ENCODE peak calls at places on chromosomes 5 and 9, in four cellular contexts. E, O, M and S are unnamed samples.

GRCh38 chr5:53613036-53613435 is 52.6 kb downstream of the NDUFS4 start:
- DNase-seq in O (no peak), M (no peak), E (no peak), S (no peak)

GRCh38 chr5:66222455-66222854 is 78.4 kb downstream of the SREK1 start:
- DNase-seq in M (no peak), O (no peak), E (no peak), S (no peak)

GRCh38 chr5:72835633-72836032 is 19.2 kb downstream of the TNPO1 start:
- DNase-seq in M (no peak), O (no peak), E (no peak), S (no peak)

GRCh38 chr5:1118231-1118698 is 6.4 kb upstream of the SLC12A7 start:
- DNase-seq in E (no peak), M (no peak), O (no peak), S (no peak)

GRCh38 chr9:119272500-119273211 is 96.6 kb downstream of the BRINP1 start:
- DNase-seq in M (no peak), O (no peak), E (no peak), S (no peak)

GRCh38 chr9:86768020-86768419 is 179.3 kb downstream of the GAS1 start:
- DNase-seq in E (no peak), O (no peak), M (no peak), S (no peak)

GRCh38 chr5:133108481-133108921 is 56.7 kb downstream of the HSPA4 start:
- DNase-seq in O (no peak), E (no peak), M (no peak), S (peak)

GRCh38 chr5:38553001-38553521 is 3.4 kb downstream of the LIFR start:
- DNase-seq in E (no peak), M (no peak), O (no peak), S (no peak)

GRCh38 chr5:30040483-30041116 is 1152.9 kb upstream of the CDH6 start:
- DNase-seq in M (peak), O (no peak), E (no peak), S (peak)

GRCh38 chr5:1563051-1563461 is 39.3 kb upstream of the LPCAT1 start:
- DNase-seq in E (no peak), O (no peak), M (no peak), S (no peak)

GRCh38 chr5:168985454-168985853 is 315.5 kb downstream of the SLIT3 start:
- DNase-seq in E (no peak), O (no peak), M (no peak), S (no peak)

DNA sequence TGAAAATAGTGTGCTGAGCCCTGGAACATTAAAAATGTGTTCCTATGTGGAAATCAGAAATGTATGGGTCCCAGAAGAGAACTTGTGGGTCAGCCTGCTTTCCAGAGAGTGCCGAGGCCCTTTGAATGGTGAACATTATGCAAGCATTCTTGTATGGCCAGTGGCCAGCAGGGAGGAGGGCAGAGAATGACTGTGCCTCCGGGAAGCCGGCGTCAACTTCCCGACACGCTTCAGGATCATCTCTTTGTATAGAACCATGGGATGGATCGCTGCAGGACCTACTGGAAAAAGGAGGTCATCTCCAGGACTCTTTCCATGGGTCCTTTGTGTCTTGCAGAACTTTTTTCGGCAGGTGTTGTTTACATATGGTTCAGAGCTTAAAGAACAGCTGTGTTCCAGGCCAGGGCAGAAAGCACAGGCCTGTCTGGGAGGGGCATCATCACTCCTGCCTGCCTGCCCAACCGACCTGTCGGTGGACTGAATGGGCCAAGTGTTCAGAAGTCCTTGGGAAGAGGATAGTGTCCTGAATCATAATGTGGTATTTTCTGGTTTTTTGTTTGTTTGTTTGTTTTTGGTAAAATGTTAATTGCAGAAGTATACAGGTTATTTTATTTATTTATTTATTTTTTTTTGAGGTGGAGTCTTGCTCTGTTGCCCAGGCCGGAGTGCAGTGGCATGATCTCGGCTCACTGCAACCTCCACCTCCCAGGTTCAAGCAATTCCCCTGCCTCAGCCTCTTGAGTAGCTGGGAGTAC is 9.0 kb downstream of the PRRC2B start:
- DNase-seq in M (peak), O (peak), E (peak), S (no peak)
- TF ChIP-seq POLR2A in M (no peak), O (peak), E (peak), S (no peak)

GRCh38 chr9:130662099-130662926 is 2.1 kb upstream of the PRDM12 start:
- DNase-seq in O (no peak), E (no peak), M (no peak), S (no peak)
- TF ChIP-seq CTCF in O (no peak), E (no peak), M (no peak), S (peak)

DNA sequence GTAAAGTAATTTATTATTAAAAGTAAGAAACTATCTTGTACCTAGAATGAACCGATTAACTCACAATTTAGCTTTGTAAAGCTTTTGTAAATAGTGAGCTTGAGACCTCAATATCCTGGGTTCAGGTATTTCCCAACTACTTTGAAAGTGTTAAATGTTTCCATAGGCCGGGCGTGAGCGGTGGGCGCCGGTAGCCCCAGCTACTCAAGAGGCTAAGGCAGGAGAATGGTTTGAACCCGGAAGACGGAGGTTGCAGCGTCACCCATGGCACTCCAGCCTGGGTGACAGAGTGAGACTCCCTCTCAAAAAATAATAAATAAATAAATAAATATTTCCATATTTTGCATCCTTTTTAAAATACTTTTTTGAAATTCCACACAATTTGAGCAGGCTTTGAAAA is 1.5 kb upstream of the ANKH start:
- DNase-seq in O (no peak), E (no peak), M (no peak), S (no peak)
- H3K4me3 ChIP-seq in O (no peak), E (peak), M (no peak), S (no peak)

GRCh38 chr9:92293452-92294296 is at the start of gene IARS1:
- DNase-seq in O (peak), M (peak), E (peak), S (peak)
- TF ChIP-seq POLR2A in O (peak), M (peak), E (peak), S (peak)

GRCh38 chr5:77280036-77280435 is 69.6 kb downstream of the PDE8B start:
- DNase-seq in E (no peak), O (no peak), M (no peak), S (no peak)

GRCh38 chr5:77281969-77282336 is 71.5 kb downstream of the PDE8B start:
- DNase-seq in O (no peak), E (no peak), M (no peak), S (no peak)

GRCh38 chr5:77282337-77283027 is 72.0 kb downstream of the PDE8B start:
- DNase-seq in M (no peak), O (no peak), E (no peak), S (no peak)

GRCh38 chr5:77285442-77285841 is 75.0 kb downstream of the PDE8B start:
- DNase-seq in M (no peak), O (no peak), E (no peak), S (no peak)
- TF ChIP-seq CTCF in M (no peak), O (no peak), E (no peak), S (no peak)

DNA sequence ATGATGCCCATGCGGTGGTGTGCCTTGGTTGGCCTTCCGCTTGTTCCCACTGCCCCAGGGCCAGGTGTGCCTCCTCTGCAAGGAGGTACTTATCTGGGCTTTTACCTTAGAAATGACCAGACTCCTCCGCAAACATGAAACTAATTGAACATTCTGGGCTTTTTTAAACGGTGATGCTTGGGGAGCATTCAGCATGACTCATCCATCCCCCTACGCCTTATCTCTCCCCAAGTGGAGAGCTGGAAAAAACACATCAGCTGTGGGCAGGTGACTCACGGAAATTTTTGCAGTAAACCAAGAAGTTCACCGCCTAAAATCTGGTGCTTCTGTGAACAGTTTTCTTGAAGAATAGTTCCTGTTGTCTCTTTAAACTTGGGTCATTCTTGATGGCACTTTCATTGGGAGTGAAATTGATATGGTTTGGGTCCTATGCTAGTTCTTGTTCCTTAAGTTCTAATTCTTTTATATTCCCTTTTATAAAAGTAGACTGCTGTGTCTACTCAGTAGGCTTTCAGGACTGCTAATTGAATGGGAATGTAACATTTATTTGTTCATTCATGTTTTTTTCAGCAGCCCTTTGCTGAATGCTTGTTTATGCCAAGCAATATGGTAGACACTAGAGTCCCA is 39.6 kb downstream of the SFXN1 start:
- DNase-seq in M (peak), O (no peak), E (no peak), S (no peak)
- H3K4me3 ChIP-seq in M (no peak), O (no peak), E (no peak), S (no peak)

DNA sequence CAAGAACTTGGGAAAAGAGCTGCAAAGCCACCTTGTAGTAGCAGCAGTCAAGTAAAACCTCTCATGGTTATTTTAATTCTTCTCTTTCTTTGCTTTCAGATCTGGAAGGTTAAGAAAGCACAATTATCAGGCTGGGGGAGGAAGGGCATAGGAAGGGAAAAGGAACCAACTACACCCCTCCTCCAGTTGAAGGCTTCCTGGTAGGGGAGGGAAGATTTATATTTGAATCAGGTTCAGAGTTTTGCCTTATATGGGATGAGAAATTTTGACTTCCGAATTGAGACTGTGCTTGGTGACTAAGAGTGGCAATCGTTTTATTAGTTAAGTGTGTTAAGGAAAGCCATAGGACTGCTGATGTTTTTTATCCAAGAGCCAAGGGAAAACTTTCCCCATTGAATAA is 115.5 kb upstream of the EPB41L4A start:
- DNase-seq in O (peak), E (no peak), M (no peak), S (no peak)
- TF ChIP-seq POLR2A in O (no peak), E (no peak), M (no peak), S (no peak)

DNA sequence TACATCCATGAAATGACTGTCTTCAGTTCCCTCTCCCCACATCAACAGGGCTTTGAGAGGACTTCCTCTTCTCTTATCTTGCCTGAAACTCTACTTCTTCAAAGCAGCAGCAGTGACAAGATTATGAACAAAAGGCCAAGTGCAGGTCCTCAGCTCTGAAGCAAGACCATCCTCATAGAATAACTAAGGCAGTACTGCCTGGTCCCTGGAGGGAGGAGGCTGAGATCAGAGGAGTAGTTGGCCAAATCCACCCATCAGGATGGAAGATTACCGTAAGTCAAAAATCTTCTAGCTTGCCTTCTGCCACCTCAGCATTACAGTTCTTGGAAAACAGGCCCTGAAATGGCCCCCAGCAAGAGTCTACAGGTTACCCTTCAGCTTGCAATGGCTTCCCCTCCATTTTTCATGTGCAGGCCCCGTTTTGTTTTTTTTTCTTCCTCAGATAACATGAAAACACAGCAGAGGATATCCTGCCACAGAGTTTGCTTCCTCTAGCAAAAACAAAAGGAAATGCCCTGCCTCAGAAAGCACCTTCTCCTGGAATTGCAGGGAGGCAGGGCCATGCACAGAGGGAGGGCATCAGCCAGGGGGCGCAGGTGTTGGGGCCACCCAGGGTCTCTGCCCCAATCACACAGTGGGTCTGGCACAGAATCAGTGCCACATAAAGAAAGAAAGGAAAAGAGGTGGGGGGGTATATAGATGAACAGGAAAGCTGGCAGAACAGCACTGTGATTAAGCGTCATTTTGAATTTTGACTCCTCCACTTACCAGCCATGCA is 40.0 kb downstream of the KLHL3 start:
- DNase-seq in O (peak), M (no peak), E (peak), S (peak)
- TF ChIP-seq CTCF in O (peak), M (peak), E (peak), S (no peak)

GRCh38 chr5:176597417-176598389 is 12.3 kb downstream of the GPRIN1 start:
- DNase-seq in E (no peak), O (no peak), M (no peak), S (peak)
- H3K4me3 ChIP-seq in E (no peak), O (no peak), M (no peak), S (no peak)

GRCh38 chr9:38036359-38037084 is 32.5 kb downstream of the SHB start:
- DNase-seq in E (no peak), M (peak), O (no peak), S (peak)

GRCh38 chr9:38039907-38040682 is 28.9 kb downstream of the SHB start:
- DNase-seq in M (peak), E (no peak), O (no peak), S (no peak)

GRCh38 chr9:38037981-38038306 is 31.1 kb downstream of the SHB start:
- DNase-seq in O (no peak), M (no peak), E (no peak), S (no peak)

GRCh38 chr9:38039090-38039906 is 29.7 kb downstream of the SHB start:
- DNase-seq in M (peak), E (no peak), O (peak), S (peak)

DNA sequence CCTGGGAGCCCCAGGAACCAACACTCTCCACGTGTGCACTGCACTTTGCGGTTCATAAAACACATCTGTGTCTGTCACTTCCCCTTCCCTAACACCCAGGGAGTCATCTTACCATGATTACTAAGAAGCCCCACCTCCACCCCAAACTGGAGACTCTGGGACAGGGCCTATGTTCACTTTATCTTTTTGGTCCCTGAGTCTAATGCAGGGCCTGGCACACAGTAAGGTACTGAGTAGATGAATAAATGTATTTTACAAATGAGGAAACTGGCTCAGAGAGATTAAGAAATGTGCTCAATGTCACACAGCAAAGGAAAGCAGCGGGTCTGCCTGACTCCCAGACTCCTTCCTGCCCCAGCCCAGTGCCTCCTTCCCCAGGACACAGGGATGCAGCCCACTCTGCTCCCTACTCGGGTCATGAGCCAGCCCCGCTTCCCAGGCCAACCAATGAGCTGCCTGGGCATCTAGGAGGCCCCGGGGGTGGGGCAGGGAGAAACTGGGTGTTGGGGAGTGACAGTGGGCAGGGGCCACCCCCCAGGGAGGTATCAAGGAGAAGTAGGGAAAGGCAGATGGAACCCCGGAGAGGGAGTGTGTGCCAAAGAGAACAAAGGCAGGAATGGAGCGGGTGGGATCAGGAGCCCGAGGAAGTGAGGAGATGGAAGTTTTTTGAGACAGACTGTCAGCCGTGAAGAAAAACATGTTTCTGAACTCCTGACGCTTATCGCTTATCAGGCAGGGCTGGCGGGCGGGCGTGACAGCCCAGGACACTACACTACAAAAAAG is 30.5 kb downstream of the SHB start:
- DNase-seq in O (peak), M (peak), E (no peak), S (no peak)
- TF ChIP-seq POLR2A in O (no peak), M (no peak), E (no peak), S (no peak)